ENCODE peak calls at places on chromosomes 6 and 20, in ten cellular contexts. X is osteoblast, A is GM23338, L is GM06990, Q is cardiac fibroblast, S is left lung, I is endodermal cell, M is body of pancreas, B is uterus, H is tibial artery. Z is an unnamed sample.

GRCh38 chr20:25006431-25007167 is 14.0 kb upstream of the APMAP start:
- DNase-seq in X (no peak), A (no peak), L (no peak), Q (no peak), S (peak), I (peak), M (no peak), B (no peak), H (peak), Z (no peak)

GRCh38 chr6:56335733-56336132 is 88.4 kb upstream of the COL21A1 start:
- DNase-seq in X (peak), A (no peak), L (no peak), Q (peak), S (no peak), I (no peak), M (no peak), B (no peak), H (no peak), Z (peak)

GRCh38 chr6:150409576-150410066 is 40.8 kb downstream of the IYD start:
- DNase-seq in X (no peak), A (no peak), L (no peak), Q (peak), S (peak), I (no peak), M (peak), B (peak), H (peak), Z (no peak)

GRCh38 chr6:30207619-30208295 is 5.4 kb downstream of the TRIM26 start:
- DNase-seq in X (peak), A (no peak), L (no peak), Q (peak), S (no peak), I (no peak), M (no peak), B (no peak), H (no peak), Z (no peak)

GRCh38 chr6:35703554-35703953 is 14.8 kb upstream of the FKBP5 start:
- DNase-seq in X (no peak), A (peak), L (no peak), Q (no peak), S (no peak), I (no peak), M (no peak), B (no peak), H (no peak), Z (no peak)

GRCh38 chr6:35259946-35260626 is 551 bp downstream of the ZNF76 start:
- DNase-seq in X (no peak), A (peak), L (peak), Q (peak), S (peak), I (peak), M (peak), B (peak), H (peak), Z (peak)

GRCh38 chr6:26311012-26311384 is 54.0 kb upstream of the BTN3A2 start:
- DNase-seq in X (no peak), A (peak), L (no peak), Q (peak), S (no peak), I (peak), M (no peak), B (peak), H (no peak), Z (no peak)

GRCh38 chr20:8388146-8388545 is 256.1 kb downstream of the PLCB1 start:
- DNase-seq in X (peak), A (no peak), L (no peak), Q (peak), S (no peak), I (no peak), M (no peak), B (no peak), H (no peak), Z (no peak)

GRCh38 chr6:100346828-100347227 is 117.9 kb downstream of the SIM1 start:
- DNase-seq in X (peak), A (no peak), L (no peak), Q (peak), S (no peak), I (no peak), M (no peak), B (no peak), H (no peak), Z (no peak)

GRCh38 chr6:42390228-42390934 is 61.3 kb downstream of the TRERF1 start:
- DNase-seq in X (no peak), A (no peak), L (peak), Q (no peak), S (no peak), I (no peak), M (peak), B (no peak), H (no peak), Z (no peak)

GRCh38 chr6:158017621-158018369 is 36.1 kb downstream of the SYNJ2 start:
- DNase-seq in X (no peak), A (no peak), L (no peak), Q (no peak), S (peak), I (no peak), M (no peak), B (no peak), H (peak), Z (no peak)

GRCh38 chr6:52365871-52366540 is 4.1 kb downstream of the PAQR8 start:
- DNase-seq in X (peak), A (no peak), L (no peak), Q (peak), S (no peak), I (no peak), M (no peak), B (no peak), H (no peak), Z (no peak)

GRCh38 chr6:89501239-89501638 is 68.3 kb downstream of the ANKRD6 start:
- DNase-seq in X (no peak), A (peak), L (no peak), Q (no peak), S (no peak), I (peak), M (no peak), B (no peak), H (no peak), Z (no peak)

GRCh38 chr6:146785001-146785585 is 186.3 kb downstream of the ADGB start:
- DNase-seq in X (no peak), A (peak), L (no peak), Q (peak), S (no peak), I (peak), M (peak), B (no peak), H (no peak), Z (no peak)

GRCh38 chr20:41540916-41541315 is 77.3 kb downstream of the CHD6 start:
- DNase-seq in X (no peak), A (no peak), L (no peak), Q (no peak), S (no peak), I (no peak), M (no peak), B (no peak), H (no peak), Z (no peak)

GRCh38 chr6:34525431-34526175 is 30.5 kb downstream of the SPDEF start:
- DNase-seq in X (peak), A (no peak), L (no peak), Q (no peak), S (no peak), I (no peak), M (no peak), B (no peak), H (no peak), Z (no peak)

GRCh38 chr6:128097019-128097418 is 196.2 kb upstream of the THEMIS start:
- DNase-seq in X (no peak), A (no peak), L (no peak), Q (no peak), S (no peak), I (no peak), M (no peak), B (no peak), H (no peak), Z (no peak)

GRCh38 chr6:151022492-151022891 is 157.0 kb downstream of the MTHFD1L start:
- DNase-seq in X (peak), A (no peak), L (no peak), Q (no peak), S (no peak), I (no peak), M (no peak), B (no peak), H (no peak), Z (no peak)

GRCh38 chr20:59806578-59806975 is 126.9 kb downstream of the SYCP2 start:
- DNase-seq in X (no peak), A (no peak), L (no peak), Q (no peak), S (no peak), I (no peak), M (no peak), B (no peak), H (no peak), Z (no peak)

GRCh38 chr20:21684671-21685070 is 20.8 kb upstream of the PAX1 start:
- DNase-seq in X (no peak), A (peak), L (no peak), Q (no peak), S (no peak), I (peak), M (no peak), B (no peak), H (no peak), Z (no peak)

GRCh38 chr6:20377623-20378265 is 23.9 kb upstream of the E2F3 start:
- DNase-seq in X (peak), A (no peak), L (no peak), Q (peak), S (no peak), I (no peak), M (no peak), B (no peak), H (no peak), Z (no peak)

GRCh38 chr6:7974932-7975763 is 64.6 kb upstream of the TXNDC5 start:
- DNase-seq in X (peak), A (no peak), L (no peak), Q (peak), S (peak), I (peak), M (peak), B (peak), H (peak), Z (peak)

GRCh38 chr20:12171927-12172581 is 254.4 kb downstream of the BTBD3 start:
- DNase-seq in X (no peak), A (peak), L (no peak), Q (peak), S (peak), I (no peak), M (peak), B (peak), H (no peak), Z (peak)

GRCh38 chr6:41474213-41474933 is 71.8 kb upstream of the FOXP4 start:
- DNase-seq in X (no peak), A (no peak), L (no peak), Q (no peak), S (no peak), I (no peak), M (no peak), B (no peak), H (no peak), Z (no peak)

GRCh38 chr6:95293257-95293656 is 284.1 kb upstream of the MANEA start:
- DNase-seq in X (no peak), A (no peak), L (no peak), Q (no peak), S (no peak), I (no peak), M (no peak), B (no peak), H (no peak), Z (no peak)

GRCh38 chr6:37699138-37699766 is 1.6 kb upstream of the MDGA1 start:
- DNase-seq in X (peak), A (no peak), L (no peak), Q (no peak), S (no peak), I (no peak), M (peak), B (peak), H (no peak), Z (no peak)

GRCh38 chr6:37700266-37700973 is 2.7 kb upstream of the MDGA1 start:
- DNase-seq in X (peak), A (no peak), L (no peak), Q (no peak), S (no peak), I (peak), M (no peak), B (no peak), H (no peak), Z (no peak)

GRCh38 chr6:37696841-37697735 is 595 bp downstream of the MDGA1 start:
- DNase-seq in X (peak), A (no peak), L (peak), Q (peak), S (no peak), I (peak), M (no peak), B (no peak), H (no peak), Z (no peak)

GRCh38 chr6:37696220-37696840 is 1.4 kb downstream of the MDGA1 start:
- DNase-seq in X (peak), A (peak), L (peak), Q (peak), S (peak), I (peak), M (no peak), B (peak), H (no peak), Z (no peak)

GRCh38 chr6:37698264-37699137 is 818 bp upstream of the MDGA1 start:
- DNase-seq in X (peak), A (peak), L (peak), Q (peak), S (peak), I (peak), M (peak), B (peak), H (no peak), Z (no peak)
- TF ChIP-seq CTCF in X (no peak), A (no peak), L (peak), Q (no peak), S (no peak), I (peak), M (peak), B (no peak), H (no peak), Z (no peak)

DNA sequence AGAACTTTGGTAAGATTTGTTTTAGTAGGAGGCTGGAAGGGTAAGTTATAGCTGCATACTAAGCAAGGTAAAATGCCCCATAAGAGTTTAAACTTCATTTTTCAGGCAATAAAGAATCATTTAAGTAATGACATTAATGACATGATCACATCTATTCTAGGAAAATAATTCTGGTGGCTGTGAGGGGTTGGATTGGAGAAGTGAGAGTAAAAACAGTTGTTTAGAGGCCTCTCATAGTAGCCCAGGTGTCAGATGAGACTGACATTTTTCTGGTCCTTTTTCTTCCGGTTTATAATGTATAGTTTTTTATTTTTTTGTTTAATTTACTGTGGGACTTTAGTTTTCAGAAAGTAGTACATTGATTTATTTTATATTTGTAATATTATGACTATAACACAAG is 40.8 kb downstream of the ITCH start:
- DNase-seq in X (no peak), A (no peak), L (peak), Q (no peak), S (no peak), I (no peak), M (no peak), B (no peak), H (no peak), Z (no peak)
- H3K4me3 ChIP-seq in X (no peak), A (no peak), L (no peak), Q (no peak), S (no peak), I (no peak), M (no peak), B (no peak), H (no peak), Z (no peak)

GRCh38 chr6:15364401-15365037 is 118.7 kb downstream of the JARID2 start:
- DNase-seq in X (no peak), A (no peak), L (no peak), Q (no peak), S (no peak), I (peak), M (no peak), B (no peak), H (no peak), Z (no peak)
- TF ChIP-seq CTCF in X (no peak), A (no peak), L (no peak), Q (no peak), S (no peak), I (peak), M (no peak), B (no peak), H (no peak), Z (no peak)

DNA sequence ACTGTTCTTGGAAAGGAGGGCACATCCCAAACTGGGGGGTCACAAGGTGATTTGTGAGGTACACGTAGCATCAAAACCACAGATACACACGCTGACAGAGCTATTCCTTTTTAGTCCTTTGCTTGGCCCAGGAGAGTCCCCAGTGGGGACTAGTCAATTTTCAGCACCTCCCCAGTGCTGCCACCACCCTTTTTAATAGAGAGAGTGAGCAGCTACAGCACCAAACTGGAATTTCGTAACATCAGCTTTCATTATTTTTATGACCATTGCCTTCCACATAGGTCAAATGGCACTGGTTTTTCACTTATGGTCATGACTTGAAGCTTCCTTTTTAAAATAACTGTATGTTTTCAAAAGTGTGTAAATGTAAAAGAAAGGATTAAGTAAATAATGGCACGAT is 95.4 kb downstream of the ANKRD60 start:
- DNase-seq in X (peak), A (no peak), L (no peak), Q (no peak), S (no peak), I (no peak), M (no peak), B (no peak), H (peak), Z (no peak)
- H3K4me3 ChIP-seq in X (no peak), A (no peak), L (no peak), Q (no peak), S (no peak), I (no peak), M (no peak), B (no peak), H (peak), Z (no peak)

GRCh38 chr6:161104966-161105365 is 113.4 kb downstream of the MAP3K4 start:
- DNase-seq in X (no peak), A (no peak), L (no peak), Q (peak), S (no peak), I (no peak), M (no peak), B (no peak), H (no peak), Z (no peak)

GRCh38 chr6:161095916-161096315 is 104.3 kb downstream of the MAP3K4 start:
- DNase-seq in X (no peak), A (no peak), L (no peak), Q (no peak), S (no peak), I (no peak), M (no peak), B (no peak), H (no peak), Z (no peak)

GRCh38 chr6:161103475-161103874 is 111.9 kb downstream of the MAP3K4 start:
- DNase-seq in X (peak), A (no peak), L (no peak), Q (no peak), S (no peak), I (no peak), M (no peak), B (no peak), H (no peak), Z (no peak)

GRCh38 chr6:161101517-161101916 is 109.9 kb downstream of the MAP3K4 start:
- DNase-seq in X (no peak), A (peak), L (no peak), Q (peak), S (no peak), I (no peak), M (no peak), B (no peak), H (no peak), Z (no peak)

DNA sequence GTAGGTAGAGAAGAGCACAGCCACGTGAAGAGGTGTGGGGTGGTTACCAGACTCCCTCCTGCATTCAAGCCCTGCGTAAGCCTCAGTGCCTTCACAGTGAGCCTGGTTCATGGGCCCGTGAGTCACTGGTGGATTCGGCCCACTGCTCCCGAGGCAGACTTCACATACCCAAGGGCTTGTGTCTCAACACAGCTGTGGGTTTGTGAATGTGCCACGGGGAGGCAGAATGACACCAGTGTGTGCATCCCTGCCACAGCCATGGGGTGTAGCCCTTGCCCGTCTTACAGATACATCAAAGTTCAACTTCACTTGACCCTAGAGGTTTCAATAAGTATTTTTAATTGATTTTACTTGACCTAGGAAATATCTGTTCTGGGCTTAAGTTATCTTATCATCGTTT is 108.5 kb downstream of the MAP3K4 start:
- DNase-seq in X (no peak), A (no peak), L (no peak), Q (no peak), S (no peak), I (no peak), M (no peak), B (no peak), H (no peak), Z (no peak)
- TF ChIP-seq CTCF in X (peak), A (no peak), L (no peak), Q (no peak), S (no peak), I (peak), M (no peak), B (no peak), H (no peak), Z (peak)

GRCh38 chr6:113630738-113631535 is 226.2 kb upstream of the MARCKS start:
- DNase-seq in X (no peak), A (no peak), L (peak), Q (peak), S (peak), I (no peak), M (peak), B (no peak), H (no peak), Z (peak)
- H3K4me3 ChIP-seq in X (no peak), A (no peak), L (peak), Q (no peak), S (peak), I (no peak), M (no peak), B (no peak), H (no peak), Z (no peak)

GRCh38 chr6:153108320-153108719 is 22.8 kb downstream of the RGS17 start:
- DNase-seq in X (peak), A (peak), L (no peak), Q (peak), S (no peak), I (no peak), M (no peak), B (no peak), H (no peak), Z (no peak)
- TF ChIP-seq CTCF in X (peak), A (peak), L (peak), Q (peak), S (peak), I (peak), M (no peak), B (no peak), H (peak), Z (peak)

GRCh38 chr6:37514377-37514776 is 14.7 kb upstream of the CCDC167 start:
- DNase-seq in X (peak), A (no peak), L (no peak), Q (peak), S (no peak), I (no peak), M (no peak), B (no peak), H (no peak), Z (no peak)
- H3K4me3 ChIP-seq in X (peak), A (no peak), L (no peak), Q (no peak), S (no peak), I (no peak), M (no peak), B (no peak), H (no peak), Z (no peak)

DNA sequence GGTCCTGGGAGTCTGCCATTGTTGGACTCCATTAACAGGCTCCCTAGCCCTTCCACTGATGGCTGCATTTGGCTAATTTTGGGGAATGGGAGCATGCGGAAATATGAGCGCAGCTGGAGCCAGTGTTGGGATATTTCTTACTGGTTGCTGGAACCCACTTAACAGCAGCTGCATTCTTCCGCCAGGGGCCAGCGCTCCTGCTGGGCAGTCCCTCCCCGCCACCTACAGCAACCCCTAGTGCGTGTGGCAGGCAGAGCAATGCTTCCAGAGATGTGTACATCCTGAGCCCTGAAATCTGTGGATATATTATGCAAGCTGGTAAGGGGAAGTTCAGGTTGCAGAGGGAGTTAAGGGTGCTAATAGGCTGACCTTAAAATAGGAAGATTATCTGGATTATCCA is 16.4 kb downstream of the CST8 start:
- DNase-seq in X (no peak), A (peak), L (no peak), Q (no peak), S (no peak), I (peak), M (no peak), B (no peak), H (no peak), Z (no peak)
- TF ChIP-seq CTCF in X (no peak), A (peak), L (no peak), Q (no peak), S (no peak), I (peak), M (no peak), B (no peak), H (no peak), Z (no peak)

Z was measured in epithelial cell of proximal tubule.